ENCODE peak calls at places on chromosomes 6 and 20, in ten cellular contexts. D is hepatocyte, N is cardiac muscle cell, Z is left lung, T is astrocyte of the spinal cord, M is ovary, I is BJ, K is HL-60, O is spleen, B is BE2C. J is an unnamed sample.

GRCh38 chr6:4010682-4011081 is 68.3 kb downstream of the FAM217A start:
- DNase-seq in D (no peak), N (no peak), Z (no peak), T (no peak), M (no peak), I (no peak), K (no peak), O (no peak), B (no peak), J (no peak)

GRCh38 chr6:10954590-10955010 is 67.7 kb downstream of the SYCP2L start:
- DNase-seq in D (peak), N (peak), Z (peak), T (peak), M (peak), I (no peak), K (peak), O (peak), B (peak), J (peak)

GRCh38 chr20:11921326-11921725 is 3.6 kb downstream of the BTBD3 start:
- DNase-seq in D (no peak), N (no peak), Z (no peak), T (no peak), M (no peak), I (no peak), K (no peak), O (no peak), B (no peak), J (no peak)

GRCh38 chr6:17218023-17218748 is 63.0 kb upstream of the RBM24 start:
- DNase-seq in D (no peak), N (no peak), Z (no peak), T (no peak), M (no peak), I (no peak), K (no peak), O (no peak), B (no peak), J (no peak)

GRCh38 chr6:5084787-5085637 is at the start of gene PPP1R3G:
- DNase-seq in D (peak), N (peak), Z (peak), T (peak), M (peak), I (no peak), K (peak), O (peak), B (peak), J (peak)

GRCh38 chr20:40633123-40633850 is 55.7 kb downstream of the MAFB start:
- DNase-seq in D (no peak), N (no peak), Z (no peak), T (no peak), M (no peak), I (no peak), K (no peak), O (no peak), B (no peak), J (no peak)

GRCh38 chr20:14406495-14406894 is 69.1 kb upstream of the FLRT3 start:
- DNase-seq in D (no peak), N (peak), Z (no peak), T (no peak), M (no peak), I (peak), K (no peak), O (no peak), B (no peak), J (peak)

GRCh38 chr6:42841844-42842584 is 37.4 kb upstream of the RPL7L1 start:
- DNase-seq in D (no peak), N (no peak), Z (no peak), T (no peak), M (no peak), I (no peak), K (no peak), O (no peak), B (no peak), J (no peak)

GRCh38 chr6:166782541-166782940 is 155.5 kb upstream of the RPS6KA2 start:
- DNase-seq in D (no peak), N (no peak), Z (no peak), T (no peak), M (no peak), I (no peak), K (no peak), O (peak), B (no peak), J (no peak)

GRCh38 chr20:13458860-13459451 is 179.8 kb downstream of the TASP1 start:
- DNase-seq in D (peak), N (peak), Z (no peak), T (peak), M (no peak), I (no peak), K (no peak), O (no peak), B (peak), J (peak)

GRCh38 chr20:50715694-50716093 is 15.7 kb upstream of the PARD6B start:
- DNase-seq in D (no peak), N (no peak), Z (no peak), T (no peak), M (no peak), I (no peak), K (no peak), O (no peak), B (no peak), J (no peak)

GRCh38 chr6:142728910-142729481 is 216.0 kb downstream of the HIVEP2 start:
- DNase-seq in D (peak), N (peak), Z (no peak), T (peak), M (no peak), I (no peak), K (peak), O (no peak), B (peak), J (peak)

GRCh38 chr20:34952676-34953075 is 2.9 kb downstream of the GSS start:
- DNase-seq in D (no peak), N (peak), Z (no peak), T (peak), M (no peak), I (no peak), K (no peak), O (no peak), B (no peak), J (peak)

DNA sequence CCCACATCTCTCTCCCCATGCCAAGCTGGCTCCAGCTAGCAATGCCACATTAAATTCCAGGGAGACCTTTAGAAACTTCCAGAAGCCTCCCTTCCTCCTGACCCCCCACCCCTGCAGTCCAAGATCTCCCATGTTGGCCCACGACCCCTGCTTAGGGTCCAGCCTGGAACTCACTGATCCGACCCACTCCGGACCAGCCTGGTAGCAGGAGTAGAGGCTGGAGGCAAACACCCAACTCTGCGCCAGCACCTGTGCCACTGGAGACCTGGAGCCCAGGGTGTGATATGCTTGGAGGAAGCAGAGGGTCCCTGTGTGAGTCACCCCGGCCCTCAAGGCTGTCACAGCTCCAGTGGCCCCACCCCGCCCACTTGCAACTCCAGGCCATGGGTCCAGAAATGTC is 3.3 kb upstream of the ULBP1 start:
- DNase-seq in D (no peak), N (no peak), Z (no peak), T (no peak), M (no peak), I (no peak), K (no peak), O (no peak), B (no peak), J (no peak)
- TF ChIP-seq CTCF in D (no peak), N (no peak), Z (no peak), T (no peak), M (no peak), I (no peak), K (no peak), O (no peak), B (no peak), J (no peak)

DNA sequence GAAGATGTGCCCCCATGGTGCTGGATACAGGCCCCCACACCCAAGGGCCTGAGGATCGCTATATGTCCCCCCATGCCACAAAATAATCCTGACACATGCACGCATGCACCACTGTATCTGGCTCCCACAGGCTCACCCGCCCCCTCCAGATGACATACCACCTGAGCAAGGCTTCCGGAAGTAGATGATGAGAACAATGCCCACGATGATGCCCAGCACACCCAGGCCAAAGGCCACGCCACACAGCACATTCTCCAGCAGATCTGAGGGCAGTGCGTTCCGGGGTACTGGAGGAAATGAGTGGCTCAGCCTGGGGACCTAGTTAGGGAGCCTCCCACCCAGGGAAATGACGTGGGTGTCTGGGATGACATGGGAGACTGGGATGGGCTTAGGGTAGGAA is 3.8 kb downstream of the HLA-DMA start:
- DNase-seq in D (no peak), N (no peak), Z (no peak), T (no peak), M (no peak), I (no peak), K (no peak), O (no peak), B (no peak), J (no peak)
- H3K4me3 ChIP-seq in D (no peak), N (no peak), Z (no peak), T (no peak), M (no peak), I (no peak), K (no peak), O (peak), B (no peak), J (no peak)

GRCh38 chr6:45715508-45715803 is 300.2 kb downstream of the CLIC5 start:
- DNase-seq in D (no peak), N (no peak), Z (no peak), T (no peak), M (no peak), I (no peak), K (no peak), O (no peak), B (no peak), J (no peak)

GRCh38 chr6:45717027-45717426 is 298.6 kb downstream of the CLIC5 start:
- DNase-seq in D (no peak), N (no peak), Z (no peak), T (no peak), M (no peak), I (no peak), K (no peak), O (no peak), B (no peak), J (no peak)

GRCh38 chr6:45721665-45722064 is 294.0 kb downstream of the CLIC5 start:
- DNase-seq in D (no peak), N (no peak), Z (no peak), T (no peak), M (no peak), I (no peak), K (no peak), O (no peak), B (no peak), J (no peak)

GRCh38 chr6:45717715-45718114 is 297.9 kb downstream of the CLIC5 start:
- DNase-seq in D (no peak), N (no peak), Z (no peak), T (no peak), M (no peak), I (no peak), K (no peak), O (no peak), B (no peak), J (no peak)

GRCh38 chr6:45718901-45719300 is 296.8 kb downstream of the CLIC5 start:
- DNase-seq in D (no peak), N (no peak), Z (no peak), T (peak), M (no peak), I (no peak), K (no peak), O (no peak), B (no peak), J (no peak)
- TF ChIP-seq CTCF in D (no peak), N (no peak), Z (no peak), T (no peak), M (no peak), I (no peak), K (no peak), O (no peak), B (no peak), J (no peak)

DNA sequence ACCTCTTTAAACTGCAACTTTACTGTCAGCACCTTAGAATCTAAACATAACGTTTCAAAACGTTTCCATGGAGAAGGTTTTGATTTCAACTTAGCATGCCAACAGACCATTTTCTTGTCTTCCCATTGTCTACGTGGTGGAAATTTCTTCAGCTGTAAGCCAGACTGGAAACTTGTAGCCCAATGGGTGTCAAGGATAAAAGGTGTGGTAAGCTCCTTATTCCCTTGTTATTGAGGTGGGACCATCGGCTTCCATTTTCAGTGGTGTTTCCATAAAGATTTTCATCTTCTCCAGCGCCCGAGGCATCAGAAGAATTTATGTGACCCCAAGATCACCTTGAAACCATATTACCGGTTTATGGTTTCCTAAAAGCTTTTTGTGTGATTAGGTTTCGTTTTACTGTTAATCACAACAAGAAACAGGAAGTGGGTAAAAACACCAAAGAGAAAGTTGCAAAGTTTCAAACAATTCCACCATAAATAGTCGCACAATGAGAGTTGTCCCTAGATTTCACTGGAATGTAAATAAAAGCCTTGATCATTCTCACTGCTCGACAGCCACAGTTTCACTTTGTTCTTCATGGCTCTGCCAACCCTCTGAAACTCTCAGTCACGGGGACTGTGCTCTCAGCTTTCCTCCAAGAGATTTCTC is 62.9 kb upstream of the CD2AP start:
- DNase-seq in D (peak), N (peak), Z (no peak), T (peak), M (no peak), I (peak), K (no peak), O (no peak), B (no peak), J (peak)
- H3K4me3 ChIP-seq in D (peak), N (no peak), Z (peak), T (peak), M (peak), I (peak), K (peak), O (peak), B (peak), J (peak)

DNA sequence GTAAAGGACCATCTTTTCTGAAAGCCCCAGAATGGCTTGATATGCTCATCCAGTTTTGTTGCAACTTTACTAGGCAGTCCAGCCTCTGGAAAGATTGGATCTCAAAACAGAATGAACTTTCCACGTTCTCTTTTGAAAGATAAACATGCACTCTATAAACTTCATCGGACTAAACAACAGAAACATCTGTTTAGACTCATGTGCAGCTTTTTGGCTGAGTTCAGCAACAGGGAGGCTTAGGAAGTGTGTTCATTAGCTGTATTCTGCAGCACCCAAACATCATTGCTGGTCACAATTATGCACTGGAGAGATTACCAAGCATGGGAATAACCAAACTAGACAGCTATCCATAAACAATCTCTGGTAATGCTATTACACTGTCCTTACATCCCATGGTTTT is 180.5 kb downstream of the TENT5A start:
- DNase-seq in D (peak), N (no peak), Z (no peak), T (no peak), M (no peak), I (peak), K (no peak), O (no peak), B (no peak), J (no peak)
- TF ChIP-seq CTCF in D (no peak), N (no peak), Z (no peak), T (no peak), M (no peak), I (no peak), K (no peak), O (no peak), B (no peak), J (no peak)

J was measured in choroid plexus epithelial cell.